ENCODE peak calls at places on chromosomes 2 and 18, in ten cellular contexts. One of them, this sample, is unnamed.

GRCh38 chr18:66316708-66317107 is 287.2 kb downstream of the CDH19 start:
- DNase-seq in colonic mucosa: no peak
- DNase-seq in A549: no peak
- DNase-seq in right lobe of liver: no peak
- DNase-seq in K562: no peak
- DNase-seq in ovary: no peak
- DNase-seq in tibial artery: no peak
- DNase-seq in PC-3: no peak
- DNase-seq in choroid plexus epithelial cell: no peak
- DNase-seq in fibroblast of the aortic adventitia: no peak
- DNase-seq in this sample: no peak

GRCh38 chr18:69840445-69840844 is 107.2 kb downstream of the CD226 start:
- DNase-seq in colonic mucosa: no peak
- DNase-seq in A549: no peak
- DNase-seq in right lobe of liver: no peak
- DNase-seq in K562: no peak
- DNase-seq in ovary: no peak
- DNase-seq in tibial artery: no peak
- DNase-seq in PC-3: no peak
- DNase-seq in choroid plexus epithelial cell: peak
- DNase-seq in fibroblast of the aortic adventitia: peak
- DNase-seq in this sample: no peak

GRCh38 chr2:113784823-113785744 is 28.6 kb upstream of the SLC35F5 start:
- DNase-seq in colonic mucosa: no peak
- DNase-seq in A549: no peak
- DNase-seq in right lobe of liver: no peak
- DNase-seq in K562: no peak
- DNase-seq in ovary: no peak
- DNase-seq in tibial artery: no peak
- DNase-seq in PC-3: no peak
- DNase-seq in choroid plexus epithelial cell: no peak
- DNase-seq in fibroblast of the aortic adventitia: peak
- DNase-seq in this sample: no peak

GRCh38 chr2:163735692-163736432 is at the start of gene FIGN:
- DNase-seq in colonic mucosa: peak
- DNase-seq in A549: peak
- DNase-seq in right lobe of liver: peak
- DNase-seq in K562: peak
- DNase-seq in ovary: peak
- DNase-seq in tibial artery: peak
- DNase-seq in PC-3: peak
- DNase-seq in choroid plexus epithelial cell: peak
- DNase-seq in fibroblast of the aortic adventitia: peak
- DNase-seq in this sample: peak

GRCh38 chr18:12027046-12027445 is 45.7 kb downstream of the IMPA2 start:
- DNase-seq in colonic mucosa: no peak
- DNase-seq in A549: no peak
- DNase-seq in right lobe of liver: peak
- DNase-seq in K562: no peak
- DNase-seq in ovary: no peak
- DNase-seq in tibial artery: no peak
- DNase-seq in PC-3: no peak
- DNase-seq in choroid plexus epithelial cell: no peak
- DNase-seq in fibroblast of the aortic adventitia: no peak
- DNase-seq in this sample: no peak

GRCh38 chr2:207463996-207464395 is 65.8 kb upstream of the CREB1 start:
- DNase-seq in colonic mucosa: no peak
- DNase-seq in A549: no peak
- DNase-seq in right lobe of liver: no peak
- DNase-seq in K562: no peak
- DNase-seq in ovary: no peak
- DNase-seq in tibial artery: no peak
- DNase-seq in PC-3: no peak
- DNase-seq in choroid plexus epithelial cell: no peak
- DNase-seq in fibroblast of the aortic adventitia: no peak
- DNase-seq in this sample: no peak

GRCh38 chr18:3402962-3403585 is 46.9 kb upstream of the TGIF1 start:
- DNase-seq in colonic mucosa: no peak
- DNase-seq in A549: peak
- DNase-seq in right lobe of liver: no peak
- DNase-seq in K562: peak
- DNase-seq in ovary: no peak
- DNase-seq in tibial artery: no peak
- DNase-seq in PC-3: no peak
- DNase-seq in choroid plexus epithelial cell: peak
- DNase-seq in fibroblast of the aortic adventitia: peak
- DNase-seq in this sample: no peak

GRCh38 chr2:64992990-64993389 is 3.8 kb downstream of the SLC1A4 start:
- DNase-seq in colonic mucosa: no peak
- DNase-seq in A549: no peak
- DNase-seq in right lobe of liver: no peak
- DNase-seq in K562: no peak
- DNase-seq in ovary: no peak
- DNase-seq in tibial artery: no peak
- DNase-seq in PC-3: no peak
- DNase-seq in choroid plexus epithelial cell: no peak
- DNase-seq in fibroblast of the aortic adventitia: no peak
- DNase-seq in this sample: no peak

GRCh38 chr18:75923169-75923568 is 495.7 kb upstream of the SMIM21 start:
- DNase-seq in colonic mucosa: no peak
- DNase-seq in A549: peak
- DNase-seq in right lobe of liver: peak
- DNase-seq in K562: no peak
- DNase-seq in ovary: peak
- DNase-seq in tibial artery: peak
- DNase-seq in PC-3: peak
- DNase-seq in choroid plexus epithelial cell: peak
- DNase-seq in fibroblast of the aortic adventitia: peak
- DNase-seq in this sample: peak

GRCh38 chr18:51727780-51728179 is 530.3 kb upstream of the MEX3C start:
- DNase-seq in colonic mucosa: no peak
- DNase-seq in A549: no peak
- DNase-seq in right lobe of liver: no peak
- DNase-seq in K562: no peak
- DNase-seq in ovary: no peak
- DNase-seq in tibial artery: no peak
- DNase-seq in PC-3: no peak
- DNase-seq in choroid plexus epithelial cell: no peak
- DNase-seq in fibroblast of the aortic adventitia: no peak
- DNase-seq in this sample: no peak

GRCh38 chr18:51726614-51727013 is 529.1 kb upstream of the MEX3C start:
- DNase-seq in colonic mucosa: no peak
- DNase-seq in A549: no peak
- DNase-seq in right lobe of liver: no peak
- DNase-seq in K562: no peak
- DNase-seq in ovary: no peak
- DNase-seq in tibial artery: no peak
- DNase-seq in PC-3: no peak
- DNase-seq in choroid plexus epithelial cell: no peak
- DNase-seq in fibroblast of the aortic adventitia: no peak
- DNase-seq in this sample: no peak

GRCh38 chr18:51734576-51734975 is 537.1 kb upstream of the MEX3C start:
- DNase-seq in colonic mucosa: no peak
- DNase-seq in A549: no peak
- DNase-seq in right lobe of liver: no peak
- DNase-seq in K562: no peak
- DNase-seq in ovary: no peak
- DNase-seq in tibial artery: no peak
- DNase-seq in PC-3: no peak
- DNase-seq in choroid plexus epithelial cell: no peak
- DNase-seq in fibroblast of the aortic adventitia: no peak
- DNase-seq in this sample: no peak

DNA sequence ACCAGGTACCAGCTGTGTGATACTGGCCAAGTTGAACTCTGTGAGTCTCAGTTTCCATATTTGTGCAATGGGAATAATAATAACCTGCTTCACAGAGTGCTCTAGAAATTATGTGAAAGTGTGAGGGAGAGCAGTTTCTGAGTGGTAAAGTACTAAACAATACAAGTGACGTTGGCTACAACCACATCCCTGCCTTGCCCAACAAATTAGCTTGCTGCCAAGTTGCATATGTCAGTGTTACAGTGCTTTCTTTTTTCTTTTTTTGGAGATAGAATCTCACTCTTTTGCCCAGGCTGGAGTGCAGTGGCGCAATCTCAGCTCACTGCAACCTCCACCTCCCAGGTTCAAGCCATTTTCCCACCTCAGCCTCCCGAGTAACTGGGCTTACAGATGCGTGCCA is 533.6 kb upstream of the MEX3C start:
- DNase-seq in colonic mucosa: no peak
- DNase-seq in A549: no peak
- DNase-seq in right lobe of liver: no peak
- DNase-seq in K562: no peak
- DNase-seq in ovary: no peak
- DNase-seq in tibial artery: no peak
- DNase-seq in PC-3: no peak
- DNase-seq in choroid plexus epithelial cell: no peak
- DNase-seq in fibroblast of the aortic adventitia: no peak
- DNase-seq in this sample: no peak
- H3K4me3 ChIP-seq in colonic mucosa: no peak
- H3K4me3 ChIP-seq in A549: no peak
- H3K4me3 ChIP-seq in right lobe of liver: no peak
- H3K4me3 ChIP-seq in K562: no peak
- H3K4me3 ChIP-seq in ovary: no peak
- H3K4me3 ChIP-seq in tibial artery: no peak
- H3K4me3 ChIP-seq in PC-3: no peak
- H3K4me3 ChIP-seq in choroid plexus epithelial cell: no peak
- H3K4me3 ChIP-seq in fibroblast of the aortic adventitia: no peak
- H3K4me3 ChIP-seq in this sample: no peak

DNA sequence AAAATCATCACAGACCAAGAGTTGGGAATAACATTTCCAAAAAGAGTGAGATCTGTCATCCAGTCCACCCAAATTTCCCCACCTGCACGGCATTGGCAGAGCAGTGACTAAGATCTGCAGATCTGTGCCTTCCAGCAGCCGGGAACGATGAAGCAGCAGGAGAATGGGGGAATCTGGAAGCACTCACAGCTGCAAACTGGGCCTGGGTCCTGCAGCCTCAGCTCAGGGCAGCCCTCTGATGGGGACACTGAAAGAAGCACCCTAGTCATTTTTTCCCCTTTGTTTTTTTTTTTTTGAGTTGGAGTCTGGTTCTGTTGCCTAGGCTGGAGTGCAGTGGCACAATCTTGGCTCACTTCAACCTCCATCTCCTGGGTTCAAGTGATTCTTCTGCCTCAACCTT is 4.4 kb upstream of the SAG start:
- DNase-seq in colonic mucosa: no peak
- DNase-seq in A549: no peak
- DNase-seq in right lobe of liver: no peak
- DNase-seq in K562: no peak
- DNase-seq in ovary: no peak
- DNase-seq in tibial artery: no peak
- DNase-seq in PC-3: no peak
- DNase-seq in choroid plexus epithelial cell: no peak
- DNase-seq in fibroblast of the aortic adventitia: no peak
- DNase-seq in this sample: no peak
- TF ChIP-seq CTCF in colonic mucosa: no peak
- TF ChIP-seq CTCF in A549: no peak
- TF ChIP-seq CTCF in right lobe of liver: no peak
- TF ChIP-seq CTCF in K562: no peak
- TF ChIP-seq CTCF in ovary: no peak
- TF ChIP-seq CTCF in tibial artery: no peak
- TF ChIP-seq CTCF in PC-3: no peak
- TF ChIP-seq CTCF in choroid plexus epithelial cell: no peak
- TF ChIP-seq CTCF in fibroblast of the aortic adventitia: no peak
- TF ChIP-seq CTCF in this sample: no peak

GRCh38 chr2:127139766-127140165 is 32.8 kb upstream of the BIN1 start:
- DNase-seq in colonic mucosa: no peak
- DNase-seq in A549: no peak
- DNase-seq in right lobe of liver: no peak
- DNase-seq in K562: no peak
- DNase-seq in ovary: no peak
- DNase-seq in tibial artery: no peak
- DNase-seq in PC-3: peak
- DNase-seq in choroid plexus epithelial cell: no peak
- DNase-seq in fibroblast of the aortic adventitia: no peak
- DNase-seq in this sample: no peak

GRCh38 chr2:127138281-127138680 is 31.3 kb upstream of the BIN1 start:
- DNase-seq in colonic mucosa: no peak
- DNase-seq in A549: no peak
- DNase-seq in right lobe of liver: no peak
- DNase-seq in K562: no peak
- DNase-seq in ovary: no peak
- DNase-seq in tibial artery: no peak
- DNase-seq in PC-3: no peak
- DNase-seq in choroid plexus epithelial cell: no peak
- DNase-seq in fibroblast of the aortic adventitia: no peak
- DNase-seq in this sample: peak

GRCh38 chr2:127137741-127138140 is 30.8 kb upstream of the BIN1 start:
- DNase-seq in colonic mucosa: no peak
- DNase-seq in A549: no peak
- DNase-seq in right lobe of liver: no peak
- DNase-seq in K562: no peak
- DNase-seq in ovary: no peak
- DNase-seq in tibial artery: no peak
- DNase-seq in PC-3: no peak
- DNase-seq in choroid plexus epithelial cell: no peak
- DNase-seq in fibroblast of the aortic adventitia: no peak
- DNase-seq in this sample: no peak

GRCh38 chr2:127134833-127135830 is 28.2 kb upstream of the BIN1 start:
- DNase-seq in colonic mucosa: no peak
- DNase-seq in A549: no peak
- DNase-seq in right lobe of liver: no peak
- DNase-seq in K562: peak
- DNase-seq in ovary: no peak
- DNase-seq in tibial artery: no peak
- DNase-seq in PC-3: no peak
- DNase-seq in choroid plexus epithelial cell: no peak
- DNase-seq in fibroblast of the aortic adventitia: no peak
- DNase-seq in this sample: peak

DNA sequence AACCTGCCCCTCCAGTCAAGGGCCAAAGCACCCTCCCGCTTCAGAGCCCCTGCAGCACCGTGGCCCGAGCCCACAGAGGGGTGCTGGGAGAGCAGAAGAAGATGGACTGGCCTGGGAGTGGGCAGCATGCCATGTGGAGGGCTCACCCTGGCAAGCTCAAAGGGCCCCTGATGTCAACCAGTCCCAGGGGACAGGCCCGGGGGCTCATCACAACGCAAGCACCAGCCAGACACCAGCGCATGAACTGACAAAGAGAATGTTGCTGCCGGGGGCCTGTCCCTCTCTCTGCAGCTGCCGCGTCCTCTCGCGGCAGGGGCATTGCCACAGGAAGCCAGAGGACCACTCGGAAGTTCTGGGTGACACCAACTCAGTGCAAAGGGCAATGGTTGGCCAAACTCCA is 30.3 kb upstream of the BIN1 start:
- DNase-seq in colonic mucosa: no peak
- DNase-seq in A549: no peak
- DNase-seq in right lobe of liver: no peak
- DNase-seq in K562: no peak
- DNase-seq in ovary: no peak
- DNase-seq in tibial artery: no peak
- DNase-seq in PC-3: no peak
- DNase-seq in choroid plexus epithelial cell: no peak
- DNase-seq in fibroblast of the aortic adventitia: no peak
- DNase-seq in this sample: peak
- H3K4me3 ChIP-seq in colonic mucosa: no peak
- H3K4me3 ChIP-seq in A549: no peak
- H3K4me3 ChIP-seq in right lobe of liver: no peak
- H3K4me3 ChIP-seq in K562: no peak
- H3K4me3 ChIP-seq in ovary: no peak
- H3K4me3 ChIP-seq in tibial artery: no peak
- H3K4me3 ChIP-seq in PC-3: no peak
- H3K4me3 ChIP-seq in choroid plexus epithelial cell: no peak
- H3K4me3 ChIP-seq in fibroblast of the aortic adventitia: no peak
- H3K4me3 ChIP-seq in this sample: no peak

GRCh38 chr2:158996378-158996993 is 28.0 kb downstream of the TANC1 start:
- DNase-seq in colonic mucosa: no peak
- DNase-seq in A549: no peak
- DNase-seq in right lobe of liver: no peak
- DNase-seq in K562: no peak
- DNase-seq in ovary: no peak
- DNase-seq in tibial artery: no peak
- DNase-seq in PC-3: no peak
- DNase-seq in choroid plexus epithelial cell: no peak
- DNase-seq in fibroblast of the aortic adventitia: no peak
- DNase-seq in this sample: no peak
- TF ChIP-seq CTCF in colonic mucosa: peak
- TF ChIP-seq CTCF in A549: no peak
- TF ChIP-seq CTCF in right lobe of liver: peak
- TF ChIP-seq CTCF in K562: no peak
- TF ChIP-seq CTCF in ovary: peak
- TF ChIP-seq CTCF in tibial artery: no peak
- TF ChIP-seq CTCF in PC-3: peak
- TF ChIP-seq CTCF in choroid plexus epithelial cell: no peak
- TF ChIP-seq CTCF in fibroblast of the aortic adventitia: peak
- TF ChIP-seq CTCF in this sample: peak